ENCODE peak calls at places on chromosomes 16 and 17, in eight cellular contexts. R is right cardiac atrium, A is NCI-H774, D is pulmonary artery endothelial cell, Z is testis, K is NCI-H524, B is C1 segment of cervical spinal cord, O is neural crest cell. Y is an unnamed sample.

GRCh38 chr16:8864480-8864879 is 4.3 kb downstream of the CARHSP1 start:
- DNase-seq in R (peak; percentile 79), A (no peak), D (no peak), Z (no peak), K (no peak), B (no peak), O (no peak), Y (no peak)

GRCh38 chr17:14409292-14409691 is 108.4 kb downstream of the HS3ST3B1 start:
- DNase-seq in R (no peak), A (no peak), D (no peak), Z (no peak), K (no peak), B (no peak), O (no peak), Y (no peak)

GRCh38 chr16:51756447-51757123 is 605.5 kb upstream of the SALL1 start:
- DNase-seq in R (no peak), A (peak; percentile 89), D (no peak), Z (no peak), K (no peak), B (peak; percentile 28), O (no peak), Y (no peak)

GRCh38 chr16:48999034-48999433 is 282.6 kb downstream of the CBLN1 start:
- DNase-seq in R (no peak), A (no peak), D (no peak), Z (no peak), K (no peak), B (no peak), O (no peak), Y (no peak)

GRCh38 chr16:81626181-81626674 is 152.9 kb upstream of the PLCG2 start:
- DNase-seq in R (no peak), A (no peak), D (no peak), Z (no peak), K (no peak), B (no peak), O (no peak), Y (no peak)

GRCh38 chr17:58556833-58557250 is 42.4 kb upstream of the MTMR4 start:
- DNase-seq in R (no peak), A (no peak), D (no peak), Z (no peak), K (no peak), B (no peak), O (no peak), Y (no peak)

GRCh38 chr16:57284206-57284951 is at the start of gene PLLP:
- DNase-seq in R (peak; percentile 77), A (peak; percentile 53), D (no peak), Z (no peak), K (peak; percentile 26), B (peak; percentile 62), O (no peak), Y (no peak)

GRCh38 chr16:13307255-13307654 is 405.9 kb downstream of the SHISA9 start:
- DNase-seq in R (no peak), A (no peak), D (no peak), Z (no peak), K (no peak), B (no peak), O (no peak), Y (no peak)

GRCh38 chr17:7842380-7842949 is 8.4 kb downstream of the KDM6B start:
- DNase-seq in R (peak; percentile 84), A (peak; percentile 38), D (peak; percentile 73), Z (peak; percentile 65), K (peak; percentile 32), B (no peak), O (no peak), Y (peak; percentile 67)

GRCh38 chr17:38352245-38353083 is 820 bp downstream of the SOCS7 start:
- DNase-seq in R (peak; percentile 74), A (peak; percentile 9), D (no peak), Z (peak; percentile 44), K (no peak), B (peak; percentile 31), O (peak; percentile 23), Y (no peak)

GRCh38 chr17:79622776-79623175 is 11.9 kb upstream of the RBFOX3 start:
- DNase-seq in R (peak; percentile 29), A (no peak), D (no peak), Z (no peak), K (no peak), B (no peak), O (no peak), Y (no peak)

GRCh38 chr16:31696968-31697743 is 169.5 kb downstream of the AHSP start:
- DNase-seq in R (no peak), A (peak; percentile 50), D (peak; percentile 10), Z (no peak), K (peak; percentile 15), B (no peak), O (no peak), Y (no peak)

GRCh38 chr16:22380529-22380928 is 6.1 kb upstream of the CDR2 start:
- DNase-seq in R (no peak), A (no peak), D (no peak), Z (no peak), K (no peak), B (no peak), O (no peak), Y (no peak)

GRCh38 chr17:27423651-27424050 is 32.6 kb upstream of the KSR1 start:
- DNase-seq in R (no peak), A (no peak), D (no peak), Z (no peak), K (no peak), B (no peak), O (no peak), Y (no peak)

GRCh38 chr16:29765167-29766032 is 12.7 kb upstream of the ZG16 start:
- DNase-seq in R (no peak), A (peak; percentile 92), D (no peak), Z (no peak), K (no peak), B (no peak), O (no peak), Y (no peak)

GRCh38 chr16:50281391-50282009 is 15.1 kb downstream of the ADCY7 start:
- DNase-seq in R (peak; percentile 58), A (peak; percentile 67), D (no peak), Z (no peak), K (no peak), B (no peak), O (no peak), Y (no peak)

GRCh38 chr16:87318158-87318644 is 1.0 kb upstream of the C16orf95 start:
- DNase-seq in R (no peak), A (no peak), D (no peak), Z (no peak), K (no peak), B (no peak), O (no peak), Y (no peak)

GRCh38 chr16:61579195-61579594 is 457.0 kb downstream of the CDH8 start:
- DNase-seq in R (no peak), A (no peak), D (no peak), Z (no peak), K (no peak), B (no peak), O (no peak), Y (no peak)

GRCh38 chr17:75809631-75810111 is 25.1 kb downstream of the UNK start:
- DNase-seq in R (peak; percentile 69), A (no peak), D (no peak), Z (no peak), K (no peak), B (no peak), O (no peak), Y (no peak)

GRCh38 chr16:29794231-29794710 is 3.7 kb downstream of the KIF22 start:
- DNase-seq in R (no peak), A (no peak), D (no peak), Z (no peak), K (no peak), B (no peak), O (no peak), Y (no peak)

GRCh38 chr16:77443834-77444460 is 9.1 kb upstream of the ADAMTS18 start:
- DNase-seq in R (no peak), A (peak; percentile 41), D (no peak), Z (no peak), K (no peak), B (no peak), O (no peak), Y (no peak)